ENCODE peak calls at places on chromosomes 16 and 17, in four cellular contexts. R is H1, L is HepG2, H is K562. Y is an unnamed sample.
A peak's percentile ranks its signal among the peaks of the same experiment; 100 is the strongest.

GRCh38 chr17:6011241-6011640 is 58.9 kb upstream of the WSCD1 start:
- DNase-seq in R (no peak), L (no peak), H (no peak), Y (no peak)

GRCh38 chr16:57834936-57835335 is 32.6 kb upstream of the KIFC3 start:
- DNase-seq in L (no peak), R (no peak), H (no peak), Y (peak; percentile 64)

GRCh38 chr17:56441331-56441730 is 152.2 kb upstream of the NOG start:
- DNase-seq in L (no peak), H (no peak), R (no peak), Y (no peak)

GRCh38 chr17:49193513-49194296 is 16.7 kb downstream of the GNGT2 start:
- DNase-seq in R (peak; percentile 72), L (no peak), H (peak; percentile 67), Y (peak; percentile 84)

GRCh38 chr17:48011405-48012150 is 26.0 kb downstream of the COPZ2 start:
- DNase-seq in L (peak; percentile 38), R (peak; percentile 72), H (peak; percentile 81), Y (peak; percentile 66)

GRCh38 chr17:79026345-79027273 is 2.6 kb downstream of the C1QTNF1 start:
- DNase-seq in H (no peak), L (peak; percentile 99), R (no peak), Y (peak; percentile 78)

GRCh38 chr16:26697826-26698225 is 368.9 kb upstream of the C16orf82 start:
- DNase-seq in L (no peak), H (no peak), R (no peak), Y (no peak)

GRCh38 chr16:89435051-89435450 is 55.3 kb downstream of the ANKRD11 start:
- DNase-seq in R (no peak), H (no peak), L (no peak), Y (no peak)

GRCh38 chr17:28530926-28531325 is 21.5 kb downstream of the UNC119 start:
- DNase-seq in R (no peak), H (no peak), L (no peak), Y (no peak)

GRCh38 chr17:34146440-34147043 is 108.5 kb upstream of the CCL2 start:
- DNase-seq in L (peak; percentile 43), H (peak; percentile 67), R (peak; percentile 90), Y (peak; percentile 44)

GRCh38 chr17:8056232-8056975 is 17.5 kb downstream of the ALOX15B start:
- DNase-seq in H (no peak), L (peak; percentile 93), R (no peak), Y (no peak)

GRCh38 chr16:48409839-48410610 is 24.8 kb upstream of the SIAH1 start:
- DNase-seq in L (peak; percentile 93), R (no peak), H (peak; percentile 54), Y (peak; percentile 72)

GRCh38 chr17:63704836-63705235 is 4.9 kb upstream of the LIMD2 start:
- DNase-seq in L (no peak), H (no peak), R (no peak), Y (no peak)

DNA sequence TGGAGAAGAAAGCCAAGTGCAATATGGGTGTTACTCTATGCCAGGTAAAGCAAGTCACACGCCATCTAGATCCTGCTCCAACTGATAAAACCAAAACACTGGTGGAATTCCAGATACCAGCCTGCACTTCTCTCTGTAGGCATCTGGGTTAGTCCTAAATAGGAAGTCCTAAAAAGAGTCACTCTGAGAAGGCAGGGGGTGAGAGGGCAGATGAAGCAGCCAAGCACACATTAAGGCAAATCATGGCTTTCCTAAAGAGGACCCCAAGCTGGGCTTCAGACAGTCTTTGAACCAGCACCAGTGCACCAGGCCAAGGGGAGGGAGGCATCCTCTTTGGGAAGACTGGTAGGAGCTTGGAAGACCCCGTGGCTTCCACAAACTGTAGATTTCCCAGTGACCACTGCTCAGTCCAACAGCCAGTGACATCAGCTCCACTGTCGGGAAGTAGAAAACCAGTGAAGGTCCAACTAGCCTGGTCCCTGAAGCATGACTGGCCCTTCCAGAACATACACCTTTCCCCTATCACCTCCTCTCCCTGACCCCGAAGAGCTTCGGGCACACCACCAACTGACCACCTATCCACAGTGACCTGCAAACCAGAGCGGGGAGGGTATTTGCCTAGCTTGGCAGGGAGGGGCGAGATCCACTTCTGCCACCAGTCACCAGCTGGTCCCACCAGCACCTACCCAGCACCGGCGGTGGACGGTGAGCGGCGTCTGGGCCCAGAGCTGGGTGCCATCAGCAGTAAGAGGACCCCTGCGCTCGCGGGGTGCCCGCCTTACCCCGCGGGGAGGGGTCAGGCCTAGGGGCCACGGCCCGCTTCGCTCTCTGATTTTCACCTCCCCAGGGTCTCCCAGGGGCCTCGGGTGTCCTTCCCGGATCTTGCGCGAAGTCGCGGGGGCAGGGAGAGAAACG is 1.0 kb downstream of the LITAF start:
- DNase-seq in L (peak; percentile 53), H (no peak), R (no peak), Y (no peak)
- TF ChIP-seq PHF8 in L (peak; percentile 66), H (no peak), R (no peak), Y (no peak)

GRCh38 chr17:21373696-21374454 is 2.3 kb upstream of the KCNJ12 start:
- DNase-seq in H (no peak), L (no peak), R (no peak), Y (no peak)
- TF ChIP-seq MAX in H (no peak), L (no peak), R (no peak), Y (no peak)

GRCh38 chr16:81445143-81445922 is 725 bp downstream of the CMIP start:
- DNase-seq in H (peak; percentile 68), R (peak; percentile 61), L (no peak), Y (peak; percentile 61)

GRCh38 chr16:81442220-81442908 is 2.2 kb upstream of the CMIP start:
- DNase-seq in R (no peak), H (no peak), L (no peak), Y (no peak)

GRCh38 chr16:81442909-81443687 is 1.5 kb upstream of the CMIP start:
- DNase-seq in R (no peak), H (no peak), L (peak; percentile 45), Y (no peak)

GRCh38 chr16:81444448-81445121 is at the start of gene CMIP:
- DNase-seq in H (peak; percentile 92), L (peak; percentile 68), R (peak; percentile 90), Y (peak; percentile 83)

DNA sequence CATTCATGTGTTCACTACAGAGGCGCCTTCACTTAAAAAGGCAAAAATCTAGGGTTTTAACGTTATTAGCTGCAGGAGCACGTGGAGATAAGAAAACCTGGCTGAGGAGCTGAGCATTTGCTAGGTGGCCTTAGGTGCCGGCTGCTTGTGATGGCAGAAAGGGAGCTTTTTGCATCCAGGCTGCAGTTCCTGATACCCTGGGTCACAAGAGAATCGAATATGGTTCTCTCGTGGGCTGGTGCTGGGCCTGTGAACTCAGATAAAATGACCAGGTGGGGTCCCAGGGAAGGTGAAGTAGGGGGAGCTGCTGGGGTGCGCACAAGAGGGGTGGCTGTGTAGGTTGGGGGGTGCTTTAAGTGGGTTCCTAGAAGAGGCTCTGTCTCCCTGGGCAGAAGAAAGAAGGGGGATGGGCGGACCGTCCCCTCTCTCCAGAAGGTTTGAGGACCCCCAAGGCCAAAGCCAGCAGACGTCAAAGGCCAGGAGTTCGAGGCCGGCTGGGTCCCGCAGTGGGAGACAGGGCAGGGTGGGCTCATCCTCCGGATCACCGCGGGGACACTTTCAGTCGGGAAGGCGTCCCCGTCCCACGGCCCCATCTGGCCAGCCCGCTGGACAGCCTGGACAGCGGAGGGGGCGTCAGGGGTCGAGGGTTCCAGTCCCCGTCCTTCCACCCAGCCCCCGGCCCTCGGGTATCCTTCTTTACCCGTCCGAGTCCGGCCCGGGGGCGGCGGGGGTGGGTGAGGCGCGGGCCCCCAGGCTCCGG is 740 bp upstream of the CMIP start:
- DNase-seq in R (peak; percentile 74), H (peak; percentile 50), L (no peak), Y (no peak)
- TF ChIP-seq PHF8 in R (peak; percentile 68), H (peak; percentile 40), L (no peak), Y (peak; percentile 26)

GRCh38 chr16:65117701-65118448 is 4.0 kb downstream of the CDH11 start:
- DNase-seq in H (peak; percentile 54), L (peak; percentile 59), R (peak; percentile 71), Y (peak; percentile 51)

GRCh38 chr16:65114527-65114926 is 7.3 kb downstream of the CDH11 start:
- DNase-seq in R (no peak), H (no peak), L (no peak), Y (no peak)

GRCh38 chr16:65118866-65119265 is 3.0 kb downstream of the CDH11 start:
- DNase-seq in H (no peak), L (no peak), R (no peak), Y (no peak)

GRCh38 chr16:65116818-65117430 is 4.9 kb downstream of the CDH11 start:
- DNase-seq in R (no peak), L (no peak), H (no peak), Y (no peak)

GRCh38 chr16:65116216-65116615 is 5.6 kb downstream of the CDH11 start:
- DNase-seq in H (no peak), R (no peak), L (no peak), Y (no peak)
- TF ChIP-seq MAX in H (no peak), R (no peak), L (no peak), Y (no peak)

GRCh38 chr17:2722611-2723010 is 11.0 kb upstream of the CLUH start:
- DNase-seq in R (no peak), H (no peak), L (no peak), Y (no peak)

GRCh38 chr17:2723997-2724782 is 12.6 kb upstream of the CLUH start:
- DNase-seq in L (no peak), H (no peak), R (peak; percentile 86), Y (no peak)

GRCh38 chr17:2724783-2725164 is 13.2 kb upstream of the CLUH start:
- DNase-seq in L (no peak), R (peak; percentile 77), H (peak; percentile 37), Y (peak; percentile 85)

GRCh38 chr17:2721603-2722002 is 10.0 kb upstream of the CLUH start:
- DNase-seq in H (no peak), R (no peak), L (no peak), Y (no peak)

GRCh38 chr17:2723505-2723996 is 12.0 kb upstream of the CLUH start:
- DNase-seq in R (peak; percentile 79), H (no peak), L (no peak), Y (no peak)
- TF ChIP-seq PHF8 in R (no peak), H (no peak), L (no peak), Y (no peak)

DNA sequence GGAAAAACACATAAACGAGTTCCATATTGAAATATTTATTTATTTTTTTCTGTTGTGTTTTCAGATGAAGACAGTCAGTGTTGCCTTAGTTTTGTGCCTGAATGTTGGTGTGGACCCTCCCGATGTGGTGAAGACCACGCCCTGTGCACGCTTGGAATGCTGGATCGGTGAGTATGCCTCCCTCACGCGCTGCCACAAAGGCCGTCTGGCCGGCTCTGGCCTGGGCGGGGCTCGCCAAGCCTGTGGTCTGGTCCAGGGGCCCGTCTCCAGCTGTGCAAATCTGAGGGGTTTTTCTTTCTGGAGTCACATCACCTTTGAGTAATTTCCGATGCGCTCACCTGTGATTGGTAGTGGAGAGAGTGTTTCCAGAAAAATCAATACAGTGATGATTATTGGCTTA is 81.0 kb downstream of the RPTOR start:
- DNase-seq in L (no peak), H (no peak), R (no peak), Y (no peak)
- TF ChIP-seq MAX in L (no peak), H (no peak), R (no peak), Y (no peak)

Y was measured in A549.